ENCODE peak calls at places on chromosomes 7 and 10, in four cellular contexts. G is GM13976, K is DND-41, E is thoracic aorta. X is an unnamed sample.

GRCh38 chr7:142800103-142800502 is 29.3 kb downstream of the PRSS2 start:
- DNase-seq in G (no peak), K (peak), E (no peak), X (peak)

GRCh38 chr10:1050555-1050954 is 1.6 kb upstream of the IDI1 start:
- DNase-seq in G (no peak), K (peak), E (no peak), X (peak)

GRCh38 chr7:42858570-42858969 is 53.3 kb downstream of the C7orf25 start:
- DNase-seq in G (no peak), K (no peak), E (no peak), X (no peak)

GRCh38 chr10:114780610-114781184 is 40.9 kb upstream of the FHIP2A start:
- DNase-seq in G (no peak), K (no peak), E (no peak), X (no peak)

GRCh38 chr7:112162161-112163020 is 43.8 kb downstream of the DOCK4 start:
- DNase-seq in G (no peak), K (no peak), E (no peak), X (no peak)

GRCh38 chr10:113058175-113058961 is 108.3 kb downstream of the TCF7L2 start:
- DNase-seq in G (no peak), K (no peak), E (no peak), X (no peak)

GRCh38 chr10:76082956-76083355 is 651.5 kb downstream of the LRMDA start:
- DNase-seq in G (no peak), K (no peak), E (no peak), X (no peak)

GRCh38 chr10:100890696-100891271 is 22.0 kb upstream of the SLF2 start:
- DNase-seq in G (no peak), K (no peak), E (no peak), X (no peak)

GRCh38 chr7:81331061-81332018 is 412.5 kb upstream of the SEMA3C start:
- DNase-seq in G (no peak), K (no peak), E (no peak), X (no peak)

GRCh38 chr7:265192-265997 is 24.6 kb upstream of the FOXL3 start:
- DNase-seq in G (no peak), K (no peak), E (no peak), X (no peak)

GRCh38 chr7:139827042-139827441 is 2.0 kb upstream of the TBXAS1 start:
- DNase-seq in G (no peak), K (no peak), E (no peak), X (peak)

GRCh38 chr10:22875584-22875983 is 52.3 kb upstream of the ARMC3 start:
- DNase-seq in G (no peak), K (no peak), E (no peak), X (no peak)

GRCh38 chr10:6640433-6641040 is 60.5 kb upstream of the PRKCQ start:
- DNase-seq in G (no peak), K (no peak), E (no peak), X (no peak)

GRCh38 chr10:102802920-102803534 is 34.2 kb downstream of the CYP17A1 start:
- DNase-seq in G (peak), K (no peak), E (no peak), X (peak)

GRCh38 chr7:44796034-44796503 is 412 bp upstream of the PPIA start:
- DNase-seq in G (no peak), K (no peak), E (no peak), X (no peak)

GRCh38 chr7:115145512-115145911 is 223.6 kb downstream of the MDFIC start:
- DNase-seq in G (no peak), K (no peak), E (no peak), X (no peak)

GRCh38 chr10:9510626-9511025 is 1456.1 kb downstream of the GATA3 start:
- DNase-seq in G (no peak), K (no peak), E (no peak), X (no peak)

GRCh38 chr10:80421369-80422220 is 13.2 kb downstream of the PRXL2A start:
- DNase-seq in G (peak), K (no peak), E (no peak), X (no peak)

GRCh38 chr7:102318482-102318971 is 31.9 kb downstream of the SH2B2 start:
- DNase-seq in G (no peak), K (no peak), E (no peak), X (no peak)

GRCh38 chr10:12539350-12540164 is 190.2 kb downstream of the CAMK1D start:
- DNase-seq in G (no peak), K (no peak), E (no peak), X (no peak)

GRCh38 chr7:25846722-25847121 is 305.3 kb upstream of the NFE2L3 start:
- DNase-seq in G (no peak), K (no peak), E (no peak), X (no peak)

GRCh38 chr7:27994639-27995038 is 186.0 kb downstream of the JAZF1 start:
- DNase-seq in G (no peak), K (no peak), E (no peak), X (no peak)

GRCh38 chr7:134966691-134967090 is 19.6 kb upstream of the AGBL3 start:
- DNase-seq in G (no peak), K (no peak), E (no peak), X (no peak)

GRCh38 chr7:47493971-47494370 is 87.9 kb downstream of the TNS3 start:
- DNase-seq in G (no peak), K (no peak), E (no peak), X (no peak)

GRCh38 chr7:66078067-66078466 is 2.4 kb downstream of the ASL start:
- DNase-seq in G (no peak), K (no peak), E (no peak), X (no peak)

GRCh38 chr10:124671486-124672075 is 72.6 kb downstream of the FAM53B start:
- DNase-seq in G (no peak), K (no peak), E (no peak), X (peak)
- TF ChIP-seq CTCF in G (no peak), K (no peak), E (no peak), X (peak)

GRCh38 chr10:48509974-48510692 is 94.7 kb downstream of the ARHGAP22 start:
- DNase-seq in G (peak), K (peak), E (no peak), X (peak)
- TF ChIP-seq CTCF in G (peak), K (peak), E (no peak), X (no peak)

DNA sequence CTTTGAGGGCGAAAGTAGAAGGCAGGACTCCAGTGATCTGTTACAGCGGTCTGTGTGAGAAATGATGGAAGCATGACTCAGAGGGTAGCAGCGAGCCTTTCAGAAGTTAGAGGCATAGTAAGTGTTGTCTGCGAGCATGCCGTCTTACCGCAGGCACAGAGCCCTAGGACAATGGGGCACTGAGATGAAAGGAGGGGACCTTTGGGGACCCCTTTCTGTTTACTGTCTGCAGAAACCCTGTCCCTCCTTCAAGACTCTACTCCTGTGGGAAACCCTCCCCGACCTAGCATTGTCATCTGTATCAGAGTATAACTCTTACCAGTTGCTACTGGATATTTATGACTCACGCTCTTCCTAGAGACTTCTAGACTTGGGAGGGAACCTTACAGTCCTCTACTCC is 87.2 kb upstream of the AGK start:
- DNase-seq in G (no peak), K (no peak), E (no peak), X (no peak)
- TF ChIP-seq CTCF in G (no peak), K (no peak), E (no peak), X (no peak)

GRCh38 chr7:12403287-12404181 is at the start of gene VWDE:
- DNase-seq in G (peak), K (no peak), E (no peak), X (peak)
- TF ChIP-seq CTCF in G (no peak), K (no peak), E (no peak), X (no peak)

GRCh38 chr7:74277636-74278035 is 11.6 kb upstream of the CLIP2 start:
- DNase-seq in G (no peak), K (no peak), E (no peak), X (no peak)

GRCh38 chr7:74272305-74273038 is 16.7 kb upstream of the CLIP2 start:
- DNase-seq in G (peak), K (no peak), E (peak), X (peak)

GRCh38 chr7:74271742-74272141 is 17.5 kb upstream of the CLIP2 start:
- DNase-seq in G (no peak), K (no peak), E (no peak), X (no peak)

GRCh38 chr7:74280985-74281384 is 8.2 kb upstream of the CLIP2 start:
- DNase-seq in G (no peak), K (no peak), E (no peak), X (no peak)

DNA sequence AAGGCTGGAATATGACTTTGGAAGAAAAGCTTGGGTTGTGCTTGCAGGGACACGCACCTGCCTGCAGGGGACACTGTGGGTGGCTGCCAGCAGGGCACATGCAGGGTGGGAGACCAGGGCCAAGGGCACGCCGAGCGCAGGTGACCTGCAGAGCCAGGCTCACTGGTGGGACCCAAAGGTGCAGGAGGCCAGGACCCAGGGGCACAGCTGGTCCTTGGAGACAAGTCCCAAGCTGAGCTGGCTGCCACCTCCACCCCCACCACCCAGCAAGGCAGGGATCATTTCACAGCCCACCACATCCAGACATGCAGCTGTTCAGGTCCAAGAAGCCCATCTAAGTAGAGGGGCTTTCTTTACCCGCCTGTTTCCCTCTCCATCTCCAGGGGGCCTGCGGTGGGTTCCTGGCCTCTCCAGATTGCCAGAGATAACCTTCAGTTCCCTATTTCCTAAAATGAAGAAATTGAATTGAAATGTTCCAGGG is 13.8 kb upstream of the CLIP2 start:
- DNase-seq in G (no peak), K (peak), E (no peak), X (peak)
- TF ChIP-seq CTCF in G (peak), K (peak), E (peak), X (peak)

GRCh38 chr10:123972481-123973401 is 81.1 kb upstream of the CPXM2 start:
- DNase-seq in G (no peak), K (no peak), E (no peak), X (no peak)
- TF ChIP-seq CTCF in G (no peak), K (no peak), E (no peak), X (no peak)

X was measured in activated CD8-positive, alpha-beta T cell treated with anti-CD3 and anti-CD28 coated beads for 36 hours.